ENCODE peak calls at places on chromosomes 7 and 10, in nine cellular contexts. H, Z, F, U, T, J, I, N and D are unnamed samples.

GRCh38 chr7:102823715-102824114 is 74.9 kb downstream of the FAM185A start:
- DNase-seq in N (no peak), U (no peak), T (no peak), F (no peak), I (no peak), H (no peak), Z (no peak), J (no peak), D (no peak)

GRCh38 chr7:99829520-99830160 is 1.8 kb downstream of the CYP3A43 start:
- DNase-seq in I (no peak), F (no peak), U (no peak), T (no peak), N (no peak), H (peak; percentile 17), J (no peak), Z (no peak), D (no peak)

GRCh38 chr7:116239019-116239418 is 28.7 kb downstream of the TES start:
- DNase-seq in F (no peak), H (no peak), I (no peak), T (no peak), Z (no peak), N (no peak), J (no peak), U (no peak), D (no peak)

GRCh38 chr10:114110174-114110972 is 63.6 kb downstream of the CCDC186 start:
- DNase-seq in N (no peak), U (no peak), Z (no peak), J (no peak), T (no peak), I (no peak), F (peak; percentile 45), H (no peak), D (no peak)

GRCh38 chr10:121070257-121070656 is 219.1 kb downstream of the WDR11 start:
- DNase-seq in U (no peak), N (no peak), F (peak; percentile 66), I (peak; percentile 13), J (no peak), T (peak; percentile 59), H (no peak), Z (no peak), D (no peak)

GRCh38 chr10:78739411-78740053 is 329.2 kb upstream of the ZMIZ1 start:
- DNase-seq in N (no peak), Z (no peak), J (no peak), H (no peak), U (peak; percentile 29), I (no peak), F (peak; percentile 27), T (no peak), D (no peak)

GRCh38 chr7:139566736-139567646 is 43.5 kb downstream of the CLEC2L start:
- DNase-seq in T (no peak), I (no peak), F (peak; percentile 37), Z (no peak), H (no peak), J (no peak), U (no peak), N (no peak), D (no peak)

GRCh38 chr10:101495324-101495925 is 92.6 kb downstream of the POLL start:
- DNase-seq in Z (peak; percentile 12), T (peak; percentile 12), H (no peak), I (peak; percentile 47), F (peak; percentile 61), J (no peak), N (no peak), U (no peak), D (no peak)

GRCh38 chr10:6579193-6579903 is 728 bp downstream of the PRKCQ start:
- DNase-seq in I (peak; percentile 56), T (no peak), J (no peak), F (no peak), Z (no peak), U (no peak), H (no peak), N (no peak), D (no peak)

GRCh38 chr10:102334106-102334505 is 61.4 kb upstream of the NFKB2 start:
- DNase-seq in N (no peak), J (no peak), F (no peak), T (no peak), H (no peak), I (no peak), U (no peak), Z (no peak), D (no peak)

GRCh38 chr10:14389981-14390590 is 59.4 kb upstream of the FRMD4A start:
- DNase-seq in H (no peak), J (no peak), N (no peak), F (no peak), U (no peak), I (no peak), T (no peak), Z (no peak), D (no peak)

GRCh38 chr7:66189695-66190503 is 15.2 kb upstream of the TPST1 start:
- DNase-seq in Z (no peak), H (no peak), J (no peak), N (no peak), T (no peak), U (no peak), I (no peak), F (no peak), D (no peak)

GRCh38 chr10:132537713-132538020 is at the start of gene INPP5A:
- DNase-seq in T (no peak), I (no peak), J (no peak), H (no peak), Z (no peak), U (no peak), N (no peak), F (no peak), D (no peak)

GRCh38 chr10:126090911-126091728 is 194.8 kb downstream of the FANK1 start:
- DNase-seq in N (no peak), I (no peak), U (no peak), F (no peak), Z (peak; percentile 60), T (no peak), H (no peak), J (no peak), D (no peak)

GRCh38 chr10:93106631-93107072 is 33.0 kb downstream of the CYP26A1 start:
- DNase-seq in H (peak; percentile 19), N (no peak), F (no peak), J (no peak), U (no peak), Z (no peak), I (no peak), T (no peak), D (no peak)

GRCh38 chr10:127207081-127207480 is 10.7 kb upstream of the INSYN2A start:
- DNase-seq in I (no peak), U (no peak), Z (no peak), T (no peak), J (no peak), F (no peak), H (no peak), N (no peak), D (no peak)

GRCh38 chr7:44587843-44588711 is 6.0 kb upstream of the TMED4 start:
- DNase-seq in H (no peak), I (peak; percentile 71), N (no peak), J (peak; percentile 58), T (peak; percentile 56), U (no peak), F (peak; percentile 29), Z (peak; percentile 75), D (no peak)

GRCh38 chr7:44581426-44581906 is 565 bp downstream of the TMED4 start:
- DNase-seq in J (no peak), U (peak; percentile 78), H (no peak), Z (no peak), N (no peak), T (no peak), I (peak; percentile 56), F (peak; percentile 25), D (no peak)

GRCh38 chr7:44580945-44581344 is 1.1 kb downstream of the TMED4 start:
- DNase-seq in U (no peak), N (no peak), T (no peak), I (no peak), F (no peak), Z (no peak), J (no peak), H (no peak), D (no peak)

GRCh38 chr7:44581907-44582603 is at the start of gene TMED4:
- DNase-seq in F (peak; percentile 98), U (peak; percentile 100), J (peak; percentile 100), N (peak; percentile 99), H (peak; percentile 100), I (peak; percentile 99), T (peak; percentile 96), Z (peak; percentile 97), D (peak; percentile 96)

GRCh38 chr7:44583145-44583544 is 1.1 kb upstream of the TMED4 start:
- DNase-seq in N (no peak), I (no peak), J (no peak), Z (no peak), H (no peak), U (no peak), T (no peak), F (no peak), D (no peak)
- H3K4me3 ChIP-seq in N (peak overlapping the region; percentile 80), I (peak overlapping the region; percentile 81), J (peak overlapping the region; percentile 73), Z (peak overlapping the region; percentile 71), H (peak overlapping the region; percentile 82), U (peak overlapping the region; percentile 77), T (peak overlapping the region; percentile 98), F (peak overlapping the region; percentile 78), D (peak overlapping the region; percentile 83)

DNA sequence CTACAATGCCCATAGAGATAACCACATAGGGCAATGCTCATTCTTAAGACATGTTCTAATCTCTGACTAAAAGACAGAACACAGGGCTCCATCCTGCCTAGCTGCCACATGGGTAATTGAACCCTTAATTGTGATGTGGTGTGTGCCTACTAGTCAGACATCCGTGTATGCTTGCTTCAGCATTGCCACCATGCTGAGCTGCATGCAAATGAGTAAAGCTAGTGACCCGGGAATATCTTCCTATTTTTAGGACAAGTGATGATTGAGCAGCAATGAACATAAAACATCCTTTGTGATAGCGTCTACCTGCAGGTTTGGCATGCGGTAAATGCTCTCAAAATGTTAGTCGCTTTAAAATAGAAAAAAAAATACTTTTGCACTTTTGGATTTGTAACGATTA is 115.7 kb downstream of the MAGI2 start:
- DNase-seq in H (no peak), T (no peak), J (no peak), N (no peak), F (no peak), I (no peak), Z (no peak), U (no peak), D (no peak)
- H3K27ac ChIP-seq in H (no peak overlapping the region), T (no peak overlapping the region), J (no peak overlapping the region), N (no peak overlapping the region), F (no peak overlapping the region), I (no peak overlapping the region), Z (no peak overlapping the region), U (no peak overlapping the region), D (no peak overlapping the region)

DNA sequence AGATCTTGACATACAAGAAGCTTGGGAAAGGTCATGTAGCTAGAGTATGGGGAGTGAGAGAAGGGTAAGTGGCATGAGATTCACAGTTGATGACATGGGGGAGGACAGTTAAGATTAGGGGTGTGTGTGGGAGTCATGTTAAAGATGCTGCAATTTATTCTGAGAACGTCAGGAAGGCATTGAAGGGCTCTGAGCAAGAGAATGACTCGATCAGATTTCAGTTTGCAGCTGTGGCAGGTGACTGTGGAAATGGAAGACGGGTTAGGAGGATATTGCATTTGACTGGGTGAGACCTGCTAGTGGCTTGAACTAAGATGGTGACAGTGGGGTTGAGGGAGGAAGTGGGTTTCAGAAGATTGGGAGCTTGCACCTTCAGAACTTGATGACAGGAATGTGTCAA is 5.6 kb downstream of the CDC123 start:
- DNase-seq in H (no peak), F (no peak), T (no peak), N (no peak), Z (no peak), J (no peak), U (no peak), I (no peak), D (no peak)
- TF ChIP-seq POLR2AphosphoS5 in H (no peak), F (no peak), T (no peak), N (no peak), Z (no peak), J (no peak), U (no peak), I (no peak), D (no peak)

GRCh38 chr10:30346615-30347014 is 2.5 kb downstream of the MTPAP start:
- DNase-seq in N (no peak), T (no peak), Z (no peak), J (no peak), H (no peak), I (no peak), F (no peak), U (no peak), D (no peak)
- H3K4me3 ChIP-seq in N (no peak overlapping the region), T (no peak overlapping the region), Z (no peak overlapping the region), J (no peak overlapping the region), H (no peak overlapping the region), I (peak overlapping the region; percentile 83), F (peak overlapping the region; percentile 90), U (no peak overlapping the region), D (peak overlapping the region; percentile 91)